ENCODE peak calls at places on chromosomes 2 and 18, in four cellular contexts. S, Q, A and X are unnamed samples.

GRCh38 chr2:229342376-229342775 is 71.3 kb upstream of the PID1 start:
- DNase-seq in A (peak; percentile 63), S (peak; percentile 26), Q (peak; percentile 86), X (peak; percentile 29)

GRCh38 chr2:197089659-197090058 is 163.2 kb upstream of the PGAP1 start:
- DNase-seq in Q (no peak), S (no peak), A (no peak), X (no peak)

GRCh38 chr2:128777091-128778045 is 458.7 kb upstream of the HS6ST1 start:
- DNase-seq in A (no peak), S (no peak), Q (no peak), X (no peak)

GRCh38 chr2:158893057-158893456 is 75.4 kb upstream of the TANC1 start:
- DNase-seq in A (no peak), S (no peak), Q (no peak), X (no peak)

GRCh38 chr2:26344581-26345283 is 1.2 kb upstream of the SELENOI start:
- DNase-seq in Q (peak; percentile 67), A (peak; percentile 73), S (peak; percentile 73), X (no peak)

GRCh38 chr2:236834284-236834683 is 251.4 kb upstream of the COPS8 start:
- DNase-seq in A (no peak), S (no peak), Q (no peak), X (no peak)

GRCh38 chr2:237604960-237605359 is 14.4 kb upstream of the RAB17 start:
- DNase-seq in A (peak; percentile 48), S (peak; percentile 18), Q (no peak), X (no peak)

GRCh38 chr18:29892960-29893558 is 1149.5 kb downstream of the DSC3 start:
- DNase-seq in S (no peak), Q (peak; percentile 39), A (peak; percentile 8), X (no peak)

GRCh38 chr2:225452677-225453076 is 53.2 kb downstream of the NYAP2 start:
- DNase-seq in S (no peak), Q (peak; percentile 16), A (no peak), X (no peak)

DNA sequence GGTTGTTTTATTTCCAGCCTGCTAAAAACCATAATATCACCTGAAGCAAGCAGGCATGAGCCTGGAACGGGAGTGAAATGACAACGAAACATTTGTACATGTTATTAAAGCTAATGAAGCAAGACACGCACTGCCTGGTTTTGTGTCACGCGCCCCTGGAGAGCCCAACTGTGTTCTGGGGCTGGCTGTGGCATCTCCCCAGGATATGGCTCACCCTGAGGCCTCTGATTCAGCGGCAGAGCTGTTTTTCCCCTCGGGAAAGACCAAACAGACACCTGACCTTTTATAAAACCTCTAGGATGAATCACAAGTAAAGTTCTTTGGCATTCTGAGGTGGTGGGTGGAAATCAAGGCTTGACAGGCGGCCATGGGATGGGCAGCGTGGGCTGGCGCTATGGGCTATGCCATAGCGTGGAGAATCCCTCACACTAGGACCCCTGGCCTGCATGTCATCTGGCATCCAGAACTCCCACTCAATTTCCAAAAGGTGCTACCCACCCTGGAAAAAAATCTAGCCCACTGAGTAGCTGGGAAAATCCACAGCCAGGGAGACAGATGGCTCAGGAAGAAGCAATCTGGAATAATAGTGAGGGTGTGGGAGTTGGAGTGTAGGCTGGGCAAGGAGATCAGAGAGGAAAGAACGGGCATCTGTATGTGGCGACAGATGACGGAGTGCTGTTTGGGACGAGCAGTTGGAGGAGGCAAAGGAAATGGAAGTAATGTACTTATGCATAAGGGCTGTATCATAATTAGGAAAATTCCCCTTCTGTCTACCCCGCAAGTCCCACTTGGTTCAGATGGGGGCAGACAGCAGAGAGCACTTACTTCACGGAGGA is 262.0 kb downstream of the AFF3 start:
- DNase-seq in S (no peak), A (no peak), Q (no peak), X (no peak)
- TF ChIP-seq REST in S (no peak), A (no peak), Q (no peak), X (no peak)

DNA sequence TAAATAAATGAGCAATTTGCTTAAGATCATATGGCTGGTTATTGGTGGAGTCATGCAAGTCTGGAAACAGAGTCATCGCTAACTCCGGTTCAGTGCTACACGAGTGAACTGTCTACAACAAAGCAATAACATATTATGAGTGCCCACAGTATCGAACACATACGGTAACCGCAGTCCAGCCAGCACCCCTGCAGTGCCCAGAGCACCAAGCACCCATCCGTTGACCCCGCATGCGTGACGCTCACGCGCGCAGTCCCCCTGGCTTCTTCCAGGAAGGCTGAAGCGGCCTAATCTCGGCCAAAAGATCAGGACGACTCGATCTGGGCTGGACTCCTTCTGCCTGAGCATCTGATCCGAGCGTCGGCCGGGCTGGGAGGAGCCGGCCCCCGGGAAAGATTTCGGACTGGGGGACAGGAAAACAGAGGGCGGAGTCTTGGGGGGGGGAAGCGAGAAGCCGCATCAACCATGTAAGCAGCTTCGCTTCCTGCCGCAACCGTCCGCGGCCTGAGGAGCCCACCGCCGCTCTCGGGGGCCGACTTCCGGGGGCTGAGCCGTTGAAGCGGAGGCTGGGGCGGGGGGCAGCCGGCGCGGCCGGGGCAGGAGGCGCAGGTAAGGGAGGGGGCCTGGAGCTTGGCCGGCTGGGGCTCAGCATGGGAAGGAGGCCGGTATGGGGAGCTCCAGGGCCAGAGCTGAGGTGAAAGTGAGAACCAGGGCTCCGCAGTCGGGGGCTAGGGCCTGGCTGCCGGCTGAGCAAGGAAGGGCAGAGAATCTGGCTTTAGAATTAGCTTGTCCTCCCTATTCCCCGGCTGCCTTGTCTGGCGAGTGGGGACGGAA is at the start of gene PIKFYVE:
- DNase-seq in A (peak; percentile 98), Q (peak; percentile 99), S (peak; percentile 96), X (peak; percentile 95)
- TF ChIP-seq REST in A (no peak), Q (no peak), S (no peak), X (no peak)

GRCh38 chr2:60938301-60938700 is 56.9 kb downstream of the REL start:
- DNase-seq in Q (no peak), A (no peak), S (no peak), X (no peak)

GRCh38 chr2:60932954-60933353 is 51.6 kb downstream of the REL start:
- DNase-seq in S (no peak), Q (no peak), A (no peak), X (no peak)

GRCh38 chr2:60936757-60937156 is 55.4 kb downstream of the REL start:
- DNase-seq in S (no peak), A (no peak), Q (no peak), X (no peak)

GRCh38 chr2:60939622-60940021 is 58.2 kb downstream of the REL start:
- DNase-seq in S (no peak), Q (no peak), A (no peak), X (no peak)

GRCh38 chr2:60934153-60934722 is 52.9 kb downstream of the REL start:
- DNase-seq in Q (no peak), S (no peak), A (no peak), X (no peak)
- TF ChIP-seq REST in Q (no peak), S (no peak), A (no peak), X (no peak)

DNA sequence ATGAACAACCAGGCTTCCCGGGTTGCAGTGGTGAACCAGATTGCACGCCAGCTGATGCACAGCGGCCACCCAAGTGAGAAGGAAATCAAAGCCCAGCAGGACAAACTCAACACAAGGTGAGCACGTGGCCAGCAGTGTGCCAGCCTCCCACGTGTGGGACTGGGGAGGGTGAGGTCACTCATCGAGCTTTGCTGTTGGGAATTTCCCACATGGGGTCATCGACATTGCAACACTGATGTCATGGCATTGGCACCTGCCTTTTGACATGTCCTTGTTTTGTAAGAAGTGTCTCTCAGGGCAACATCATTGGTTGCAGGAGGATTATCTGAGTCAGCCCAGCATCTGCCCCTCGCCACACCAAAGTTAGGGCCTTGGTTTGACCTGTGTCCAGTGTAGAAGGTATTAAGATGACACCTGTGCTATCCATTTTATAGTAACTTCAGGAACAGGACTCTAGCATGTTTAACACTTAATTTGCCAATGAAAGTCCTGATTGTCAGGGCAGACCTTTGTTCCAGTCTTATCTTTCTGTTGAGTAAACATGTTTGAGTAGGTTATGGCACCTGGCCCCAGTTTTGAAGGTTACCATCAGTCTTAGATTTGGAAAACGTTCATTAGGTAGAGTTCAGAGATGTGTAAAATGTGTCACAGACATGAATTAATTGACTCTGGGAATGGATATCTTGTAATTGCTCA is 93.4 kb upstream of the EML6 start:
- DNase-seq in S (no peak), A (peak; percentile 89), Q (no peak), X (no peak)
- TF ChIP-seq REST in S (no peak), A (no peak), Q (no peak), X (no peak)

GRCh38 chr18:20997371-20997770 is 114.2 kb downstream of the ROCK1 start:
- DNase-seq in S (no peak), Q (peak; percentile 5), A (no peak), X (no peak)
- TF ChIP-seq REST in S (peak; percentile 20), Q (peak; percentile 46), A (peak; percentile 73), X (peak; percentile 89)

GRCh38 chr18:58158008-58158407 is 114.0 kb downstream of the NEDD4L start:
- DNase-seq in Q (no peak), S (no peak), A (no peak), X (no peak)

GRCh38 chr18:58158459-58158858 is 114.4 kb downstream of the NEDD4L start:
- DNase-seq in S (no peak), Q (no peak), A (no peak), X (no peak)

GRCh38 chr18:58161659-58162058 is 117.6 kb downstream of the NEDD4L start:
- DNase-seq in A (peak; percentile 44), Q (peak; percentile 86), S (peak; percentile 57), X (no peak)

GRCh38 chr18:58163004-58163590 is 119.1 kb downstream of the NEDD4L start:
- DNase-seq in Q (no peak), A (no peak), S (no peak), X (no peak)

GRCh38 chr18:58162127-58162526 is 118.1 kb downstream of the NEDD4L start:
- DNase-seq in S (no peak), Q (no peak), A (no peak), X (no peak)
- TF ChIP-seq REST in S (no peak), Q (no peak), A (no peak), X (no peak)

GRCh38 chr2:207330912-207331311 is 165.2 kb upstream of the KLF7 start:
- DNase-seq in A (peak; percentile 89), S (peak; percentile 94), Q (no peak), X (no peak)
- TF ChIP-seq REST in A (no peak), S (no peak), Q (no peak), X (no peak)

GRCh38 chr2:48588745-48589144 is 28.9 kb upstream of the GTF2A1L start:
- DNase-seq in Q (no peak), S (no peak), A (no peak), X (no peak)

GRCh38 chr2:48587560-48587959 is 30.1 kb upstream of the GTF2A1L start:
- DNase-seq in Q (no peak), S (no peak), A (no peak), X (no peak)

GRCh38 chr2:48592067-48592466 is 25.6 kb upstream of the GTF2A1L start:
- DNase-seq in Q (no peak), S (no peak), A (no peak), X (no peak)

GRCh38 chr2:48586433-48586832 is 31.2 kb upstream of the GTF2A1L start:
- DNase-seq in Q (no peak), A (no peak), S (no peak), X (no peak)

DNA sequence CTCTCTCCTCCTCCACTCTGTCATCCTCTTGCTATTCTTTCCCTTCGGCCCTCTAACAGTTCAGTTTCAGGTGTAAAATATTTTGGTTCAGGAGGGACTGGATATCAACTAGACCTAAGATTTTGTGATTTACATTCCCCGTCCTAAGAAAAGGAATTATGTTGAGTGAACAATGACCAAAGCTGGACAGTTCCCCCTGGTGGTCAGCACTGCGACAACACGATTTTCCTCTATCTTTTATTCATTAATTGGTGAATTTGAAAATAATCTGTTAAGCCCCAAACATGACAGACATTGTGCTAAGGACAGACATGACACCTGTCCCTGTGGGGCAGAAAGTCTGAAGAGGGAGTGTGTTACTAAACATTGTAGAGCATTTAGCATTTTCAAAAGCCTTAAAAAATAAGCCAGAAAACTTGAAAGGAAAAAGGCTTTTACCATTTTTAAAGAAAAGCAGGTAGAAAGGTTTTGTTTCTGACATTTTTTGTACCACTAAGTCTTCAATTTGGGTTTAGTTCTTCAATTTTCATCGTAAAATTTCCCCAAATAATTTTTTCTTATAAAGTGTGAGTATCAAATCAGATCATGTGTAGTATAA is 28.4 kb upstream of the GTF2A1L start:
- DNase-seq in Q (peak; percentile 62), A (peak; percentile 54), S (peak; percentile 28), X (no peak)
- TF ChIP-seq REST in Q (no peak), A (no peak), S (no peak), X (no peak)